ENCODE peak calls at places on chromosome 21, in seven cellular contexts. Y, R, C, M, G, D and A are unnamed samples.

GRCh38 chr21:29238967-29239289 is 59.8 kb upstream of the BACH1 start:
- DNase-seq in C (no peak), M (no peak), Y (no peak), G (no peak), D (no peak), R (no peak), A (no peak)

GRCh38 chr21:16082038-16082816 is 352.4 kb downstream of the USP25 start:
- DNase-seq in D (no peak), Y (no peak), M (no peak), G (no peak), C (no peak), R (no peak), A (no peak)

GRCh38 chr21:33058468-33059318 is 11.2 kb upstream of the OLIG1 start:
- DNase-seq in G (no peak), M (no peak), Y (no peak), D (no peak), C (no peak), R (no peak), A (no peak)

GRCh38 chr21:17576080-17576835 is 36.4 kb downstream of the BTG3 start:
- DNase-seq in D (no peak), M (no peak), R (no peak), C (no peak), Y (no peak), G (no peak), A (no peak)

GRCh38 chr21:43717967-43718871 is 710 bp upstream of the PDXK start:
- DNase-seq in D (no peak), C (no peak), G (no peak), Y (no peak), M (no peak), R (no peak), A (no peak)

GRCh38 chr21:27649323-27649722 is 682.4 kb upstream of the ADAMTS5 start:
- DNase-seq in Y (no peak), D (no peak), R (no peak), G (no peak), M (no peak), C (no peak), A (peak; percentile 3)

GRCh38 chr21:42466700-42467612 is 29.1 kb downstream of the RSPH1 start:
- DNase-seq in D (peak; percentile 67), C (no peak), R (peak; percentile 23), G (peak; percentile 41), Y (no peak), M (peak; percentile 70), A (peak; percentile 42)

GRCh38 chr21:35573472-35574389 is 486.6 kb downstream of the SETD4 start:
- DNase-seq in Y (no peak), M (no peak), D (no peak), R (no peak), C (no peak), G (no peak), A (no peak)

GRCh38 chr21:41927727-41928409 is 25.9 kb downstream of the C2CD2 start:
- DNase-seq in G (no peak), C (no peak), R (no peak), M (no peak), D (no peak), Y (no peak), A (no peak)

GRCh38 chr21:18940791-18941190 is 537.2 kb upstream of the TMPRSS15 start:
- DNase-seq in G (no peak), Y (no peak), M (no peak), D (no peak), R (no peak), C (no peak), A (no peak)

GRCh38 chr21:31545036-31545435 is 114.5 kb upstream of the SOD1 start:
- DNase-seq in G (no peak), C (no peak), M (no peak), D (no peak), R (no peak), Y (no peak), A (no peak)

GRCh38 chr21:42338730-42339715 is 11.8 kb downstream of the TFF2 start:
- DNase-seq in M (peak; percentile 58), G (no peak), D (no peak), C (no peak), R (no peak), Y (no peak), A (no peak)

GRCh38 chr21:17444828-17445227 is 68.0 kb upstream of the CXADR start:
- DNase-seq in C (no peak), R (no peak), M (no peak), Y (no peak), D (no peak), G (no peak), A (no peak)

GRCh38 chr21:29501451-29501850 is 202.7 kb downstream of the BACH1 start:
- DNase-seq in D (no peak), C (no peak), M (no peak), G (no peak), Y (no peak), R (no peak), A (no peak)

GRCh38 chr21:33839167-33839716 is 76.4 kb downstream of the ATP5PO start:
- DNase-seq in R (no peak), C (no peak), M (peak; percentile 70), Y (no peak), G (no peak), D (peak; percentile 52), A (no peak)

GRCh38 chr21:41294548-41295231 is 21.9 kb upstream of the FAM3B start:
- DNase-seq in C (no peak), D (no peak), R (no peak), Y (no peak), M (no peak), G (no peak), A (no peak)

GRCh38 chr21:34952701-34953100 is 96.4 kb downstream of the RUNX1 start:
- DNase-seq in M (no peak), R (no peak), C (no peak), G (no peak), D (no peak), Y (no peak), A (no peak)

GRCh38 chr21:25373126-25374082 is 233.9 kb downstream of the MRPL39 start:
- DNase-seq in C (no peak), D (no peak), R (no peak), M (no peak), Y (no peak), G (no peak), A (no peak)

GRCh38 chr21:16594191-16594590 is 864.4 kb downstream of the USP25 start:
- DNase-seq in G (no peak), M (no peak), C (no peak), D (no peak), Y (no peak), R (no peak), A (no peak)

GRCh38 chr21:34595457-34595856 is 19.5 kb downstream of the RCAN1 start:
- DNase-seq in R (no peak), C (no peak), D (no peak), G (no peak), Y (no peak), M (no peak), A (no peak)

GRCh38 chr21:42148097-42148496 is 70.8 kb upstream of the ABCG1 start:
- DNase-seq in Y (no peak), R (no peak), M (no peak), G (no peak), D (no peak), C (no peak), A (no peak)

GRCh38 chr21:28378026-28378425 is 614.7 kb downstream of the LTN1 start:
- DNase-seq in D (no peak), C (no peak), G (no peak), M (no peak), Y (no peak), R (no peak), A (no peak)

GRCh38 chr21:44866780-44867179 is 6.7 kb downstream of the PTTG1IP start:
- DNase-seq in Y (no peak), D (no peak), M (no peak), R (no peak), G (no peak), C (no peak), A (no peak)

GRCh38 chr21:44869860-44870747 is 3.4 kb downstream of the PTTG1IP start:
- DNase-seq in D (no peak), M (no peak), R (peak; percentile 93), C (peak; percentile 79), Y (no peak), G (peak; percentile 55), A (peak; percentile 95)

GRCh38 chr21:44867999-44868700 is 5.3 kb downstream of the PTTG1IP start:
- DNase-seq in Y (no peak), D (no peak), G (no peak), R (no peak), C (no peak), M (no peak), A (no peak)

GRCh38 chr21:44867464-44867863 is 6.0 kb downstream of the PTTG1IP start:
- DNase-seq in G (no peak), D (no peak), M (no peak), C (no peak), Y (no peak), R (no peak), A (no peak)

GRCh38 chr21:44868707-44869106 is 4.8 kb downstream of the PTTG1IP start:
- DNase-seq in Y (no peak), G (no peak), M (no peak), R (no peak), D (no peak), C (no peak), A (no peak)
- TF ChIP-seq POLR2A in Y (no peak), G (no peak), M (no peak), R (no peak), D (no peak), C (no peak), A (no peak)

GRCh38 chr21:36860736-36861594 is 105.5 kb downstream of the HLCS start:
- DNase-seq in G (no peak), R (no peak), Y (no peak), M (no peak), C (no peak), D (peak; percentile 28), A (peak; percentile 42)
- TF ChIP-seq POLR2A in G (no peak), R (no peak), Y (no peak), M (no peak), C (no peak), D (no peak), A (no peak)

DNA sequence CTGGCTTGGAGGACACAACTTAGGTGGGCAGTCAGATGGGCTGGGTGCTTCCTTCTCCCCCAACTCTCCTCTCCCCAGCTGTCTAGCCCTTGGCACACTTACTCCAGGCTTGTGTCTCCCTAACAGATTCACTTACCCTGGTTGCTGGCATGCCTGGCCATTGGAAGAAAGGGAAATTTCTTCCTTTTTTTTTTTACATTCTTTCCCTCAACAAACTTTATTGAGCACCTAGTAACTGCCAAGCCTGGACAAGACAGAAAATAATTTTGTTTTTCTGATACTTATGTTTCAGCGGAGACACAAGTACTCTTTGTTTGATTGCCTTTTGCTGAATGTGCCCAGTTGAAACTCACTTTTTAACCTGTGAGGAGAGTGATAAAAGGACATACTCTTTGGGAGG is 144.3 kb upstream of the KCNJ6 start:
- DNase-seq in Y (no peak), M (no peak), G (no peak), D (no peak), R (no peak), C (no peak), A (no peak)
- TF ChIP-seq POLR2A in Y (no peak), M (no peak), G (no peak), D (no peak), R (no peak), C (no peak), A (no peak)

DNA sequence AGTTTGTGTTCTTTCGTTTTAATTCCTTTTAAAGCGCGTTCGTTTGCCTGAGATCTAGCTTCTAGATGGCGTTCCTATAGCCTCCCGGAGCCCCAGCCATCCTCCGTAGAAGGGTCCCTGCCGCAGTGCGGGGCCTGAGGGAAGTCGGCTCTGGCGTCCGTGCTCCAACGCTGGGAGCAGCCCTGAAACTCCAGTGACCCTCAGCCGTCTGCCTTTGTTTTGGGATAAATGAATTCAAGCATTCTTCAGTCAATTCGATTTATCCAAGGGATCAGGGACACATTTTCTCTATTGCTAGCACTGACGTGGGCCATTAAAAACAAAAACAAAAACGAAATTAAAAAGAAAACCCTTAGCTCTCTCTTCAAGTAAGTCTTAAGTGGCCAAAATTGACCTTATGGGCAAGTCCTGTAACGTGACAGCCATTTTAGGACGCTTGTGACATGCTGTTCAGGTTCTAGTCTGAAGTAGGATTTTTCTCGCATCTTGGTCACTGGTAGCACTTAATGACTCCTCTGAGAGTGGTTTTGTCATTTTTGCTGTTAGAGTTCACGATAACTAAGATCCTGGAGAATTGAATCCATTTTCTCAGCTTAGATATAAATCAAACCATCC is 757 bp upstream of the HSPA13 start:
- DNase-seq in R (no peak), G (no peak), Y (no peak), D (no peak), M (no peak), C (no peak), A (no peak)
- TF ChIP-seq POLR2A in R (no peak), G (no peak), Y (no peak), D (peak; percentile 11), M (no peak), C (no peak), A (no peak)